ENCODE peak calls at places on chromosomes 7 and 10, in five cellular contexts. Q, M, Z, O and X are unnamed samples.

GRCh38 chr7:100556541-100556940 is 17.2 kb downstream of the SAP25 start:
- DNase-seq in M (peak; percentile 49), Q (no peak), Z (no peak), O (peak; percentile 59), X (no peak)

GRCh38 chr7:89914673-89915072 is 239.6 kb upstream of the STEAP1 start:
- DNase-seq in M (no peak), Z (no peak), O (no peak), Q (no peak), X (no peak)

GRCh38 chr7:55878701-55879100 is 8.6 kb upstream of the ZNF713 start:
- DNase-seq in Q (no peak), M (no peak), Z (no peak), O (no peak), X (no peak)

GRCh38 chr7:128974241-128974934 is 36.7 kb downstream of the IRF5 start:
- DNase-seq in Z (no peak), O (no peak), Q (no peak), M (peak; percentile 85), X (no peak)

GRCh38 chr10:114271779-114272167 is 32.7 kb downstream of the VWA2 start:
- DNase-seq in O (peak; percentile 96), Z (no peak), Q (no peak), M (peak; percentile 98), X (no peak)

GRCh38 chr10:42879380-42880254 is 97.0 kb downstream of the BMS1 start:
- DNase-seq in M (no peak), Q (no peak), O (no peak), Z (no peak), X (no peak)

GRCh38 chr10:35336921-35337741 is 822 bp downstream of the CCNY start:
- DNase-seq in M (peak; percentile 15), Q (peak; percentile 57), Z (peak; percentile 45), O (no peak), X (peak; percentile 53)

GRCh38 chr10:131933016-131933694 is 32.3 kb downstream of the PPP2R2D start:
- DNase-seq in O (no peak), Q (no peak), Z (no peak), M (no peak), X (no peak)

GRCh38 chr10:88382699-88383098 is 200.4 kb downstream of the RNLS start:
- DNase-seq in Z (no peak), Q (no peak), O (no peak), M (no peak), X (no peak)

GRCh38 chr7:23467731-23468720 is 2.3 kb downstream of the IGF2BP3 start:
- DNase-seq in Q (no peak), O (peak; percentile 77), M (peak; percentile 65), Z (peak; percentile 27), X (peak; percentile 61)

GRCh38 chr10:58266003-58266825 is 1.5 kb downstream of the IPMK start:
- DNase-seq in M (peak; percentile 57), Q (no peak), O (peak; percentile 67), Z (no peak), X (peak; percentile 60)

GRCh38 chr10:95414844-95415545 is 124.2 kb upstream of the PDLIM1 start:
- DNase-seq in Q (no peak), O (no peak), Z (no peak), M (no peak), X (no peak)

GRCh38 chr7:131692131-131692960 is 135.9 kb upstream of the PODXL start:
- DNase-seq in Z (peak; percentile 91), O (peak; percentile 18), Q (peak; percentile 27), M (peak; percentile 5), X (peak; percentile 73)

GRCh38 chr7:131625817-131626372 is 69.5 kb upstream of the PODXL start:
- DNase-seq in Z (peak; percentile 33), M (peak; percentile 70), Q (peak; percentile 31), O (peak; percentile 18), X (no peak)

GRCh38 chr7:111832159-111832558 is 269.9 kb upstream of the IMMP2L start:
- DNase-seq in Z (no peak), M (no peak), O (no peak), Q (no peak), X (no peak)

GRCh38 chr10:2619472-2619871 is 447.9 kb upstream of the PFKP start:
- DNase-seq in O (no peak), M (no peak), Q (no peak), Z (peak; percentile 41), X (peak; percentile 10)

GRCh38 chr10:35304649-35305048 is 31.7 kb upstream of the CCNY start:
- DNase-seq in Q (no peak), M (no peak), O (no peak), Z (no peak), X (peak; percentile 19)

GRCh38 chr7:100817097-100817496 is 10.2 kb downstream of the EPHB4 start:
- DNase-seq in M (no peak), Q (no peak), Z (no peak), O (no peak), X (no peak)

GRCh38 chr7:36794689-36795088 is 70.4 kb upstream of the AOAH start:
- DNase-seq in M (no peak), O (no peak), Q (no peak), Z (no peak), X (no peak)

GRCh38 chr7:95245828-95246227 is 78.5 kb downstream of the PON1 start:
- DNase-seq in Z (no peak), Q (no peak), M (no peak), O (no peak), X (no peak)

GRCh38 chr7:149150981-149151380 is 3.7 kb downstream of the ZNF398 start:
- DNase-seq in Z (no peak), M (no peak), Q (no peak), O (no peak), X (no peak)

GRCh38 chr7:17844022-17844421 is 96.3 kb downstream of the SNX13 start:
- DNase-seq in Q (no peak), M (no peak), O (no peak), Z (no peak), X (no peak)

GRCh38 chr10:110460111-110460809 is 37.4 kb upstream of the DUSP5 start:
- DNase-seq in Q (peak; percentile 89), M (peak; percentile 14), Z (no peak), O (no peak), X (peak; percentile 69)

GRCh38 chr10:52443419-52444388 is 129.6 kb downstream of the DKK1 start:
- DNase-seq in O (peak; percentile 85), Q (no peak), Z (no peak), M (peak; percentile 93), X (no peak)

GRCh38 chr7:118059209-118059608 is 124.8 kb upstream of the LSM8 start:
- DNase-seq in Z (no peak), M (no peak), O (peak; percentile 20), Q (no peak), X (no peak)

DNA sequence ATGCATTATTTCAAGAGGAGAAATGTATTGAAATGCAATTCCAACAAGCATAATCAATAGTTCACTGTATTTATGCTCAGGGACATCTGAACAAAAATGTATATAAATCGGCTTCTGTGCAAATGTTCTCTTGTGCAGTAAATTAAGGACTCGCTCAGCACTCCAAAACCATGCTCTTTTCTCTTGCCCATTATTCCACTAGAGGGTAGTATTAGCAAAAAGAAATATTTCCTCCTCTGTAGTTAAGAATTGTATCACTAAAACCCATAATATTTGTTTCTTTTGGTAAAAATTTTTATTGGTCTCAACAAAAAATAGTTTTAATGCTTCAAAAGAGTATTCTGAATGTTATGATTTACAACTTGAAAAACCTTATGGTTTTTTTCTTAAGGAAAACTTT is 803.1 kb downstream of the PCDH15 start:
- DNase-seq in Q (no peak), O (peak; percentile 18), Z (no peak), M (no peak), X (no peak)
- TF ChIP-seq CTCF in Q (peak; percentile 44), O (no peak), Z (peak; percentile 46), M (peak; percentile 16), X (no peak)

GRCh38 chr7:124497209-124497608 is 268.4 kb downstream of the GPR37 start:
- DNase-seq in Q (no peak), M (no peak), Z (no peak), O (no peak), X (no peak)
- TF ChIP-seq CTCF in Q (no peak), M (no peak), Z (no peak), O (no peak), X (no peak)

DNA sequence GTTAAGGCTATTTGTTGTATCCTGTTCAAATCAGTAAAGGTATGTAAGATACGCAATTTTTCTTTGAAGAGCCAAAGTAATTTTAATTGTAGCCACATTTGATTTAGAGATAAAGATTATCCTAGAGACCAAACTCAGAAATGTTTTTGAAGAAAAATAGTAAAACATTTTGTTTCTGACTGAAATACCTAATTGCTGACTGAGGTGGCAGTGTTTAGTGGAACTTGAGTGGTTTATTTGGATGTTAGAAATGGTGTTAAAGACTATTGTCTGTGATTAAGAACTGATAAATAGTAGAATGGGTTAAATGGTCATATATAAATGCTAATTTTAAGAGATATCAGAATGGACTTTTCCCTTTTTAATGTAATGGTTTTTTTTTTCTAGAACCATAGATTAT is 15.3 kb downstream of the EDRF1 start:
- DNase-seq in M (no peak), O (no peak), Q (no peak), Z (no peak), X (no peak)
- TF ChIP-seq CTCF in M (peak; percentile 11), O (no peak), Q (no peak), Z (peak; percentile 42), X (no peak)

GRCh38 chr10:83122336-83122735 is 1017.0 kb upstream of the GHITM start:
- DNase-seq in Z (no peak), Q (no peak), M (peak; percentile 17), O (no peak), X (no peak)
- TF ChIP-seq CTCF in Z (no peak), Q (no peak), M (no peak), O (no peak), X (no peak)

GRCh38 chr7:137927386-137927785 is 74.5 kb downstream of the CREB3L2 start:
- DNase-seq in Z (no peak), M (no peak), O (no peak), Q (no peak), X (no peak)
- TF ChIP-seq CTCF in Z (no peak), M (no peak), O (no peak), Q (no peak), X (no peak)

GRCh38 chr10:127715782-127716378 is 21.1 kb upstream of the FOXI2 start:
- DNase-seq in Z (no peak), O (peak; percentile 15), M (peak; percentile 9), Q (no peak), X (no peak)
- TF ChIP-seq CTCF in Z (no peak), O (no peak), M (peak; percentile 22), Q (peak; percentile 59), X (peak; percentile 31)

DNA sequence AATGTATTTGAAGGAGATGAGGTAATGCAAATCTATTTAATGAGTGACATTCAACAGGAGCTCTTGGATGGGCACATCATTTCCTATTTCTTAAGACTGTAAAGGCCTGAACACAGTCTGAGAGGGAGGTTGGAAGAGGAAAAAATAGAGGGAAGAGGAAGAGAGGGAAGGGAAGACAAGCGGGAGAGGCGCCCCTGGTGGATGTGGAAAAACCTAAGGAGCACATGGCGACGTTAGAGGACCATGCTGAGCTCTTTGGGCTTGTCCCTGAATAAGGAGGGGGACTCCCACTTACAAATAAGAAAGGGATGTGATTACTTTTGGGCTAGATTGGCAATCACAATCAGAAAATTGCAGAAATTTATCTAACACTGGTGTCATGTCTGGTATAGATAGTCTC is 19.6 kb downstream of the SUN3 start:
- DNase-seq in Z (no peak), M (no peak), Q (no peak), O (no peak), X (no peak)
- TF ChIP-seq CTCF in Z (no peak), M (no peak), Q (no peak), O (no peak), X (no peak)